ENCODE peak calls at places on chromosomes 11 and 22, in nine cellular contexts. T is HCT116, R is NB4, Z is ovary, D is sigmoid colon, X is GM12892, E is suprapubic skin, A is upper lobe of left lung, I is right lobe of liver. M is an unnamed sample.

GRCh38 chr22:19855504-19856409 is 1.1 kb upstream of the GNB1L start:
- DNase-seq in E (peak), Z (peak), X (no peak), R (peak), I (peak), T (peak), A (peak), D (peak), M (peak)

GRCh38 chr11:32435511-32435946 is at the start of gene WT1:
- DNase-seq in X (no peak), A (peak), R (peak), E (no peak), D (no peak), I (no peak), T (no peak), Z (peak), M (no peak)

GRCh38 chr22:19704355-19705015 is 9.8 kb upstream of the SEPTIN5 start:
- DNase-seq in R (no peak), X (no peak), D (peak), I (no peak), A (peak), E (no peak), Z (no peak), T (no peak), M (peak)

GRCh38 chr11:61516675-61517516 is 8.3 kb downstream of the LRRC10B start:
- DNase-seq in R (peak), X (peak), A (peak), D (no peak), E (no peak), I (no peak), Z (peak), T (no peak), M (no peak)

GRCh38 chr22:33537059-33537458 is 383.2 kb downstream of the LARGE1 start:
- DNase-seq in Z (no peak), T (no peak), E (no peak), A (no peak), D (no peak), I (no peak), R (no peak), X (no peak), M (no peak)

GRCh38 chr11:21927628-21928027 is 265.3 kb upstream of the ANO5 start:
- DNase-seq in E (no peak), T (no peak), R (no peak), I (no peak), X (no peak), A (no peak), Z (no peak), D (no peak), M (no peak)

GRCh38 chr11:12248330-12248729 is 129.0 kb upstream of the PARVA start:
- DNase-seq in D (peak), R (no peak), E (no peak), X (no peak), A (no peak), T (no peak), Z (peak), I (peak), M (no peak)

GRCh38 chr11:8707541-8708270 is 25.1 kb downstream of the RPL27A start:
- DNase-seq in D (peak), X (no peak), T (no peak), Z (peak), I (no peak), E (no peak), A (no peak), R (no peak), M (peak)

GRCh38 chr11:63682045-63682915 is 980 bp downstream of the RTN3 start:
- DNase-seq in A (no peak), E (no peak), T (no peak), I (no peak), Z (no peak), D (peak), X (no peak), R (peak), M (peak)

GRCh38 chr11:31110825-31111224 is 258.7 kb downstream of the DCDC1 start:
- DNase-seq in T (no peak), A (no peak), R (no peak), I (no peak), E (no peak), X (no peak), D (no peak), Z (no peak), M (no peak)

GRCh38 chr11:19680824-19681368 is 31.7 kb upstream of the NAV2 start:
- DNase-seq in X (no peak), E (no peak), T (no peak), R (no peak), D (no peak), Z (no peak), A (no peak), I (no peak), M (no peak)

GRCh38 chr11:19683141-19683805 is 29.4 kb upstream of the NAV2 start:
- DNase-seq in A (no peak), I (no peak), Z (no peak), E (peak), T (no peak), D (peak), X (no peak), R (no peak), M (peak)

GRCh38 chr11:19677380-19678080 is 35.1 kb upstream of the NAV2 start:
- DNase-seq in T (no peak), X (no peak), R (no peak), A (no peak), E (no peak), Z (no peak), I (no peak), D (no peak), M (no peak)

GRCh38 chr11:19676508-19677379 is 35.9 kb upstream of the NAV2 start:
- DNase-seq in T (no peak), Z (no peak), D (peak), R (peak), I (no peak), A (no peak), E (no peak), X (no peak), M (no peak)

GRCh38 chr11:19679952-19680823 is 32.4 kb upstream of the NAV2 start:
- DNase-seq in I (peak), E (peak), D (peak), A (no peak), Z (peak), T (peak), R (no peak), X (no peak), M (peak)
- TF ChIP-seq POLR2A in I (no peak), E (no peak), D (no peak), A (no peak), Z (no peak), T (no peak), R (no peak), X (no peak), M (no peak)

GRCh38 chr11:118619444-118620205 is 12.2 kb downstream of the PHLDB1 start:
- DNase-seq in E (no peak), I (no peak), A (no peak), T (no peak), Z (peak), X (no peak), R (peak), D (peak), M (no peak)
- TF ChIP-seq POLR2A in E (no peak), I (no peak), A (no peak), T (no peak), Z (no peak), X (no peak), R (no peak), D (no peak), M (no peak)

DNA sequence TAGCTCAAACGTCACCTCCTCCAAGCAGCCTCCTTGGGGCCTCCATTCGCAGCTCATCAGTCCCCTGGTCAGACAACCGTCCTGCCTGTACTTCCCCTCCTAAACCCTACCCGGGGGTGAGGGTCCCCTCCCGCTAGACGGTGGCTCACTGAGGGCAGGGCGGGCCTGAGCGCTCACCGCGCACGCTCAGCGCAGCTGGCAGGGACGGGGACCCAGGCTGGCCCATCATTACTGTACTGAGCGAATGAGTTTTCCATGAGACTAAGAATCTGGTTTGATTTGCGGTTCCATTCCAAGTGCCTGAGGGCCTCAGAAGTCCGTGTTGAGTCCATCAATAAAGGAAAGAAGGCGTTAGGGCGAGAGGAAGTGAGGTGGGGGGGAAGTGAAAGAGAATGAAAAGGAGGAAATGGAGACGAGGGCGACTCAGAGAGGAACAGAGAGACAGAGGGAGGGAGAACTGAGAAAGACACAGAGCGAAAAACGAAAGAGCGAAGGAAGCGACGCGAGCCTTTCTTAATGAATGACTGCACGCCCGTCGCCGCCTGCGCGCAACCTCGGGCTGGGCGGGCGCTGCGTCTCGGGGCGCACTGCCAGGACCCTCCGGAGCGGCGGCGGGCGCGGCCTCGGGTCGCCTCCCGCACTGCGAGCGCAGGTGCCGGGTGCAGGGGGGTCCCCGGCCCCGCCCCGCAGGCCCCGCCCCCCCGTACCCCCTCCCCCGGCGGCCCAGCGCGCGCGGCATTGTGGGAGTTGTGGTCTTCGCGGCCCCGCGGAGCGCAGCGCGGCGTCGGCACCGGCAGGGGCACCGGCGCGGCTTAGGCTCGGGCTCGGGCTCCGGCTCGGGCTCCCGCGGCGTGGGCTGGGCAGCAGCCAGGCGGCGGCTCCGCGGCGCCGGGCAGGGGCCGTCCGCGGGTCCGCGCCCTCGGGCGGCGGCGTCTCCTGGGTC is at the start of gene ASPHD2:
- DNase-seq in I (peak), D (peak), X (peak), R (peak), T (no peak), Z (peak), E (peak), A (peak), M (peak)
- TF ChIP-seq POLR2A in I (peak), D (no peak), X (peak), R (peak), T (peak), Z (no peak), E (no peak), A (no peak), M (no peak)

DNA sequence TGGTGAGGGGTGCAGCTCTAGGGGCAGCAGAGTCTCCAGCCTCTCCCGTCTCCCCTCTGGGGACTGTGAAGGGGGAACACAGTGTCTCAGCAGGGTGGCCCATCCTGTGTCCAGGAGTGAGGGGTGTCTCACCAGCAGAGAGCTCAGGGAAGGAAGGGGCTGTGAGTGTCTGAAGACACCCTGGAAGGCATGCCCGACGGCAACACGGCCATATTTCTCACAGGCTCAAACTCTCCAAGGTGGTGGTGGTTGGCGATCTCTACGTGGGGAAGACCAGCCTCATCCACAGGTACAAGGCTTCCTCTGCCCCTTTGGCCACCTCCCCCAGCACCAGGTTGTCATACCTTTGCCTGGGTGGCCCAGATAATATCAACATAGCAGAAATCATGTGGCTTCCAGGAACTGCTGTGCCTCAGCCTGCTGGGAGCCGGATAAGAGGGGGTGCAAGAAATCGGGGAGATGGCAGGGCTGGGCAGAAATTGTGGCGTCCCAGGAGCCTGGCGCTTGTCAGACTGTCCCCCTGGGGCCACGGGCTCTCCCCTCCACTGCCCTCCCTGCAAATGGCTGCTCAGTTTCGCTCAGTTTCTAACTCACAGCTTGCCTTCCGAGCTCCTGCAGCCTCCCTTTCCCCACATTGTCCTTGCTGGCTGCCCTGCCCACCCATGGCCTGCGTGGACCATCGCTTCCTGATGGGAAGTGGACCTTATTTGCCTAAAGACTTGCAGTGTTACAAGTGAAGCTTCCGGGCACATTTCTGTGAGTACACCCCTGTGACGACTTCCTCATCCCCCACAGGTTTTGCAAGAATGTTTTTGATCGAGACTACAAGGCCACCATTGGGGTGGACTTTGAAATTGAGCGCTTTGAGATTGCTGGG is 7.2 kb downstream of the RAB36 start:
- DNase-seq in I (no peak), E (no peak), X (no peak), D (no peak), A (no peak), R (peak), T (no peak), Z (no peak), M (no peak)
- TF ChIP-seq POLR2A in I (no peak), E (no peak), X (no peak), D (no peak), A (no peak), R (no peak), T (no peak), Z (no peak), M (no peak)

DNA sequence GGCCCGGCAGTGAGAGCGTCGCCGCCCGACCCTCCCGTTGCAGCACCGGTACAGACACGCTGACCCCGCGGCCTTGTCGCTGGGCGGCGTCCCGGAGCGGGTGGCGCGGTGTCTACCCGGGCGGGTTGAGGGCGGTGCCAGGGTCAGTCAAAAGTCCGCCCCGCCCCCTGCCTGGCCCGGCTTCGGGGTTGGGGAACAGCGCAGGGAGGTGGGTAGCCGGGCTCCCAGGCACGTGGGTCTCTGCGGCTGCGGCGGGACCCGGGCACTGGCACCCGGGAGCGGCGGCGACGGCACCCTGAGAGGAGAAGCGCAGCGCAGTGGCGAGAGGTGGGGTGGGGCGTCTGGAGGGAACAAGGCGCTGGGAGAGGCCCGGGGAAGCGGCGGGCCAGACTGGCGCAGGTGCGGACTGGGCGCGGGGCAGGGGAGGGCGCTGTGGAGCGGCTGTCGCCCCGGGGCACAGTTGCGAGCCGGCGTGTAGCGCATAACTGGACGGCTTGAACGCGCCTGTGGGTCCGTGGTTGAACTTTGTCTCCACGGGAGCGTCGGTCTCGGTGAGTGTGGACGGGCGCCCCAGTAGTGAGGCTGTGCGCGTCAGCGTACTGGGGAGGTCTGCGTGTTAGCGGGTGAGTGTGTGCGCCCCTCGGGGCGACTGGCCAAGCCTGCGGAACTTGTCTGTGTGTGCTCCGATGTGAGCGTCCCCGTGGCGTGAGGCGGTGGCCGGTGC is at the start of gene P2RY2:
- DNase-seq in D (peak), Z (peak), I (peak), R (peak), T (peak), X (no peak), A (peak), E (peak), M (peak)
- TF ChIP-seq POLR2A in D (peak), Z (no peak), I (peak), R (peak), T (no peak), X (no peak), A (peak), E (no peak), M (no peak)

DNA sequence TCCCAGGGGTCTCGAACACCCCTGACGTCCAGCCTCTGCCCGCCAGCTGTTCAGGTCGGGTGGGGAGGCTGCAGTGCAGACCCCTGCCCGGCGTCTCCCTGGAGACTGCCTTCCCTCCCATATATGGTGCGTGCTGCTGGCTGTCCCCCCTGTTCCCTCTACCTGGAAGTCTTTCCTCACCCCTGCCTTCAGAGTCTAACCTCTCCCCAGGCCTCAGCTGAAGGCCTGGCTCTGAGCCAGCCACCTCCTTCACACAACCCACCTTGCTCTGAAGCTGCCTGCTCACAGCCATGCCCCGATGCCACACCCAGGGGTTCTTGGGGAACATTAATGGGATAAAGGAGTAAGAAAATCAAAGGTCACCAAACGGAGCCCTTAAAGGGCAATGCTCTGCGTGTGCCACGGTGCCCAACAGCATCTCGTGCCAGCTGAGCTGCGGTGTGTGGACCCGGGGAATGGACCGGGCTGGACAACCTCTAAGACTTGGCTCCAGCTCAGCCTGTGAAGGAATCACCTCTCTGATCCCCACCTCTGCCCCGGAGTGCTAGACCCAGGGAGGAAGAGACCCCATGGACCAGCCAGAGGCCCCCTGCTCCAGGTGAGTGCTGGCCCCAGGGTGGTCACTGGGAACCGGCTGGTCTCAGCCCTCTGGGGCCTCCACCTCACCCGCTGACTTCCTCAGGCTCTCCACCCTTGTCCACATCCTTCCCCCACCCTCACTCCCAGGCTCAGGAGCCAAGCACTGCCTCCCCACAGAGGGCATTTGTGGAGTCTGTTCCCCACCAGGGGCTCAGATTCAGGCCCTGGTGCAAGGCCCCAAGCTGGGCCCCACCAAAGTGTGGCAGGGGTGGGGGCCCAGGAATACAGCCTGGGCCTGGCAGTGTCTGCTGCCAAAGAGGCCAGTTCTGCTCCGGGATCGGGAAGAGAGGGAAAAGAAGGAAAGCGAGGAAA is at the start of gene NLRP6:
- DNase-seq in E (no peak), T (no peak), A (peak), Z (no peak), R (no peak), I (no peak), X (peak), D (peak), M (no peak)
- TF ChIP-seq POLR2A in E (no peak), T (no peak), A (no peak), Z (no peak), R (no peak), I (no peak), X (no peak), D (no peak), M (no peak)

GRCh38 chr11:65650547-65651338 is 12.0 kb downstream of the RELA start:
- DNase-seq in T (no peak), I (no peak), D (no peak), A (peak), X (no peak), E (no peak), R (no peak), Z (peak), M (no peak)

GRCh38 chr11:65651339-65651588 is 11.5 kb downstream of the RELA start:
- DNase-seq in T (no peak), A (no peak), I (no peak), Z (no peak), E (peak), D (no peak), X (no peak), R (no peak), M (no peak)

GRCh38 chr11:65651589-65652510 is 10.9 kb downstream of the RELA start:
- DNase-seq in I (no peak), X (no peak), R (peak), D (peak), Z (peak), T (no peak), A (no peak), E (peak), M (no peak)

GRCh38 chr11:65653229-65654225 is 9.2 kb downstream of the RELA start:
- DNase-seq in X (peak), T (no peak), Z (peak), A (no peak), R (no peak), E (no peak), I (no peak), D (peak), M (peak)

DNA sequence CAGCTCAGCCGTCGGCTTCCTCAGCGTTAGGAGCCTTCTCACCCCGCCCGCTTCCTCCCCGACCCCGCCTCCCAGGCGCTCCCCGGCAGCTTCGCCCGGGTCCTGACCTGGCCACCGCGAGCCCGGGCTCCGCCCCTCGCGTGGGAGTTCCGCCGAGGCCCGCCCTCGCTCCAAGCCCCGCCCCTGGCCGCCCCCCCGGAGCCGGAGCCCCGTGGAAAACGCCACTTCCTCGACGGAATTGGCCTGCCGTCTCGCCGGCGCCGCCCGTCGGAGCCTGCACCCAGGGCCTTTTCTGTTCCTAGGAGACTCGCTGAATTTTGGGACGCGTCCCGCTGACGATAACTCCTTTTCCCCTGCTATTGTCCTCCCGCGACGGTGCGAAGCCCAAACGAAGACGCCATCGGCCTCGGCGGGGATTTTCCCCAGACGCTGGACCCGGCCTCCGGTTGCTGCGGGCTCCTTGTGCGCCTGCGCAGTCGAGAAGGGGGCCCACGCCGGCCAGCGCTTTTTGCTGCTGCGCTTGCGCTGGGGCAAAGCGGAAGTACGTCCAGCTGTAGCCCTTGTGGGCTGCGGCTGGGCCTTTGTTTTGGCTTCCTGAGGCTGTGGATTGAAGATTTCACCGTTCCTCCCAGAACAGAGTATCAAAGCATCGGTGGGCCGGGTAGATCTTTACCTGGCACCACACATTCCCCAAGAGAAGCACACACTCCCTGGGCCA is 10.0 kb downstream of the RELA start:
- DNase-seq in Z (peak), E (peak), T (peak), R (peak), D (peak), X (peak), I (peak), A (peak), M (peak)
- TF ChIP-seq POLR2A in Z (peak), E (peak), T (no peak), R (peak), D (peak), X (peak), I (peak), A (peak), M (no peak)

M was measured in lower leg skin.